ENCODE peak calls at places on chromosomes 1 and 21, in seven cellular contexts. A, W, C, K, M, P and V are unnamed samples.
A peak's percentile ranks its signal among the peaks of the same experiment; 100 is the strongest.

GRCh38 chr1:51558375-51558924 is 39.4 kb upstream of the EPS15 start:
- DNase-seq in W (peak; percentile 13), C (no peak), A (peak; percentile 37), P (no peak), M (no peak), K (peak; percentile 47), V (no peak)

GRCh38 chr1:77168358-77168757 is 50.9 kb downstream of the PIGK start:
- DNase-seq in C (no peak), P (no peak), M (no peak), K (peak; percentile 6), A (no peak), W (no peak), V (no peak)

GRCh38 chr1:183734600-183735036 is 70.3 kb upstream of the RGL1 start:
- DNase-seq in M (no peak), W (no peak), C (no peak), A (peak; percentile 52), K (peak; percentile 48), P (no peak), V (no peak)

GRCh38 chr1:1080122-1080753 is 6.1 kb upstream of the RNF223 start:
- DNase-seq in P (peak; percentile 79), M (no peak), K (peak; percentile 33), A (peak; percentile 33), C (no peak), W (peak; percentile 73), V (peak; percentile 39)

GRCh38 chr1:55209247-55209646 is 5.9 kb downstream of the USP24 start:
- DNase-seq in A (no peak), P (no peak), K (no peak), W (no peak), M (no peak), C (no peak), V (peak; percentile 25)

GRCh38 chr1:202014915-202015676 is 4.7 kb downstream of the ELF3 start:
- DNase-seq in C (no peak), P (no peak), K (no peak), W (no peak), A (no peak), M (no peak), V (no peak)

GRCh38 chr21:45381865-45382697 is 22.9 kb upstream of the COL18A1 start:
- DNase-seq in A (no peak), W (no peak), P (no peak), M (no peak), K (no peak), C (no peak), V (no peak)

GRCh38 chr1:60865146-60865545 is 217.2 kb upstream of the NFIA start:
- DNase-seq in W (no peak), M (no peak), A (no peak), P (no peak), C (no peak), K (no peak), V (no peak)